ENCODE peak calls at places on chromosomes 11 and 22, in ten cellular contexts. Z is SK-N-SH; J is right lobe of liver; S is stomach; R is AG04450; P is dorsolateral prefrontal cortex; L is SJCRH30; K is GM23338; B is naive thymus-derived CD4-positive, alpha-beta T cell; X is neuronal stem cell. I is an unnamed sample.

GRCh38 chr22:47053865-47054185 is 291.4 kb downstream of the TBC1D22A start:
- DNase-seq in Z (no peak), J (no peak), S (no peak), R (peak), P (no peak), L (no peak), K (no peak), B (no peak), X (no peak), I (no peak)

GRCh38 chr11:114416441-114416928 is 16.0 kb downstream of the RBM7 start:
- DNase-seq in Z (no peak), J (no peak), S (no peak), R (no peak), P (no peak), L (no peak), K (no peak), B (no peak), X (no peak), I (no peak)

GRCh38 chr11:134050541-134051383 is 18.1 kb upstream of the JAM3 start:
- DNase-seq in Z (peak), J (peak), S (peak), R (no peak), P (peak), L (peak), K (peak), B (peak), X (peak), I (peak)

GRCh38 chr11:74615988-74616387 is 23.6 kb downstream of the POLD3 start:
- DNase-seq in Z (no peak), J (no peak), S (no peak), R (no peak), P (no peak), L (no peak), K (no peak), B (no peak), X (no peak), I (no peak)

GRCh38 chr22:47245786-47246185 is 483.3 kb downstream of the TBC1D22A start:
- DNase-seq in Z (no peak), J (no peak), S (no peak), R (no peak), P (no peak), L (no peak), K (no peak), B (no peak), X (no peak), I (no peak)

GRCh38 chr11:61763930-61764605 is 11.6 kb downstream of the MYRF start:
- DNase-seq in Z (no peak), J (no peak), S (no peak), R (no peak), P (no peak), L (no peak), K (no peak), B (no peak), X (no peak), I (no peak)

GRCh38 chr11:100726709-100727108 is 39.6 kb downstream of the ARHGAP42 start:
- DNase-seq in Z (no peak), J (no peak), S (no peak), R (no peak), P (no peak), L (no peak), K (peak), B (no peak), X (no peak), I (no peak)

GRCh38 chr11:104609297-104609696 is 289.0 kb downstream of the CASP12 start:
- DNase-seq in Z (peak), J (no peak), S (no peak), R (peak), P (no peak), L (no peak), K (peak), B (no peak), X (peak), I (peak)

GRCh38 chr22:41989246-41989645 is 9.3 kb upstream of the WBP2NL start:
- DNase-seq in Z (no peak), J (peak), S (no peak), R (no peak), P (no peak), L (no peak), K (no peak), B (no peak), X (no peak), I (no peak)

GRCh38 chr11:25876456-25876965 is 455.4 kb upstream of the ANO3 start:
- DNase-seq in Z (no peak), J (no peak), S (no peak), R (no peak), P (no peak), L (no peak), K (peak), B (no peak), X (no peak), I (no peak)

GRCh38 chr22:37927129-37927936 is 21.2 kb downstream of the MICALL1 start:
- DNase-seq in Z (peak), J (no peak), S (no peak), R (no peak), P (no peak), L (no peak), K (no peak), B (no peak), X (no peak), I (no peak)

GRCh38 chr11:87454246-87454645 is 416.5 kb downstream of the TMEM135 start:
- DNase-seq in Z (peak), J (no peak), S (peak), R (no peak), P (peak), L (peak), K (no peak), B (no peak), X (no peak), I (no peak)

GRCh38 chr11:126175261-126175885 is 36.1 kb downstream of the RPUSD4 start:
- DNase-seq in Z (no peak), J (peak), S (no peak), R (no peak), P (no peak), L (no peak), K (no peak), B (no peak), X (no peak), I (no peak)

GRCh38 chr11:69796063-69796462 is 20.9 kb upstream of the FGF4 start:
- DNase-seq in Z (no peak), J (no peak), S (no peak), R (no peak), P (no peak), L (no peak), K (no peak), B (no peak), X (no peak), I (no peak)

GRCh38 chr11:124961972-124962609 is 8.1 kb downstream of the CCDC15 start:
- DNase-seq in Z (peak), J (no peak), S (no peak), R (peak), P (no peak), L (no peak), K (peak), B (no peak), X (peak), I (peak)

DNA sequence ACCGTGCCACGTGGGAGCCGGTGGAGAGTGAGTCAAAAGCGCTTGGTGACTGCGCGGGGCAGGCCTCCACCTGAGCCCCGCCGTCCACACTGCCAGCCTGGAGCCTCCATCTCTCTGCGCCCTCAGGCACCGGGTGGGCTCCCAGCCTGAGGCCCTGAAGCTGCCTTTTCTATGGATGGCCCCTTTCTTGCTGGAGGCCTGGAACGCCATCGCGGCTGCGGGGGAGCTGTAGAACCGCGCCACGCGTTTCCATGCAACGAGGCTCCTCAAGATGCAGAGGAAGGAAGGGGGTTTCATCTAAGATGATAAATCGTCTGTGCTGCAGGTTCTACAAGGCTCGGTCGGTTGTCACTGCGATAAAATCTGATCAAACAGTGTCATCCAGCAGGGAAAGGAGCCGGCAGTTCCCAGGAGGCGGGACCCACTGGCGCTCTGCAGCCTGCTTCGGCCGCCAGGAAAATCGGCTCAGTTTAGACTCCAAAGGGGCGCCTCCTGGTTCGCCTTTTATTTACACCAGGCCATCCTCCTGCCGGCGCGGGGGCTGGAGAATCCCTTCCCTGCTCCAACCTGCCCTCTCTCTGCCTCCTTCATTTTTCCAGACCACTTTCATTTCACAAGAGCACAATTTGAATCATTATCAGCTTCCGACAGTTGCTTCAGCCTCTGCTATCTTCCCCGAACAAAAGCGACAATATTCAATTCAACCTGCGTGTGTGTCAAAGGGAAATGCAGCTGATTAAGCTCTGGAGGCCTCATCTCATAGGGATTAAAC is 624.4 kb downstream of the BRD1 start:
- DNase-seq in Z (peak), J (peak), S (peak), R (no peak), P (peak), L (peak), K (no peak), B (peak), X (no peak), I (no peak)
- H3K27ac ChIP-seq in Z (no peak), J (no peak), S (no peak), R (no peak), P (no peak), L (no peak), K (no peak), B (no peak), X (no peak), I (no peak)

GRCh38 chr11:59008942-59009341 is 69.7 kb downstream of the GLYATL1 start:
- DNase-seq in Z (no peak), J (no peak), S (peak), R (no peak), P (no peak), L (no peak), K (no peak), B (no peak), X (no peak), I (no peak)

GRCh38 chr11:59011672-59012071 is 72.4 kb downstream of the GLYATL1 start:
- DNase-seq in Z (no peak), J (no peak), S (no peak), R (no peak), P (no peak), L (no peak), K (peak), B (no peak), X (peak), I (no peak)

GRCh38 chr11:59012106-59012941 is 73.0 kb downstream of the GLYATL1 start:
- DNase-seq in Z (no peak), J (no peak), S (no peak), R (no peak), P (no peak), L (no peak), K (no peak), B (no peak), X (no peak), I (no peak)

GRCh38 chr11:59009661-59010060 is 70.4 kb downstream of the GLYATL1 start:
- DNase-seq in Z (no peak), J (no peak), S (no peak), R (no peak), P (no peak), L (no peak), K (no peak), B (no peak), X (no peak), I (no peak)

DNA sequence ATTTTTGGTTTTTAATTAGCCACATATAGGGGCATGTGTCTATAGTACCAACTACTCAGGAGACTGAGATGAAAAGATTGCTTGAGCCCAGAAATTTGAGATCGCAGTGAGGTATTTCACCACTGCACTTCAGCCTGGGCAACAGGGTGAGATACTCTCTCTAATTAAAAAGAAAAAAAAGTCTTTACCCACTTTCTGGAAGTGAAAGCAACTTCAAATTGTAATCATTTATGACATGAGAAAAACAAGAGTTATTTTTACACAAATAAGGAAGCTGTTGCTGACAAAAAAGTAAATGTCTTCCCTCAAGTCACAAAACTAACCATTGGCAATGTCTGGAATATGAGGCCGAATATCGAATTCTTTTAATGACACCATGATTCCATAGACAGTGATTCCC is 71.4 kb downstream of the GLYATL1 start:
- DNase-seq in Z (no peak), J (no peak), S (no peak), R (no peak), P (no peak), L (no peak), K (no peak), B (no peak), X (no peak), I (no peak)
- H3K27ac ChIP-seq in Z (no peak), J (no peak), S (no peak), R (no peak), P (no peak), L (no peak), K (no peak), B (no peak), X (no peak), I (no peak)

DNA sequence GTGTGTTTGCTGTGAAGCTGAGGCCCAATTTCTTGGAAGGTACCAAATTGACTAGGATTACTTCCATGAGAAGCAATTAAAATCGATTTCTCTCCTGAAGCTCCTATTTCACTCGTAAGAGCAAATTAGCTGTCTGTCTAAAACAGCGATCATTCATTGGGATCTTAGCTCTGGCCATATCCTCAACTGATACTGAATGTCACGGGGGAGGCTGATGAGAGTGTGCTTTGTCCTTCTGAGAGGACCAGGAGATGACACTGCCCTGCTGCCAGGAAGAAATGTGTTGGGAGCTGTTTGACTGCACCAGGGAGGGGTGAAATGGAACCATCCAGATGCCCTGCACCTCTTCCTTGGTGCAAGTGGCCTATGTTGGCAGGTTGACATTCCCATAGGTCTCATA is 24.7 kb downstream of the USH1C start:
- DNase-seq in Z (no peak), J (no peak), S (no peak), R (no peak), P (peak), L (no peak), K (no peak), B (no peak), X (no peak), I (no peak)
- H3K27ac ChIP-seq in Z (no peak), J (no peak), S (no peak), R (no peak), P (peak), L (no peak), K (no peak), B (no peak), X (no peak), I (no peak)

DNA sequence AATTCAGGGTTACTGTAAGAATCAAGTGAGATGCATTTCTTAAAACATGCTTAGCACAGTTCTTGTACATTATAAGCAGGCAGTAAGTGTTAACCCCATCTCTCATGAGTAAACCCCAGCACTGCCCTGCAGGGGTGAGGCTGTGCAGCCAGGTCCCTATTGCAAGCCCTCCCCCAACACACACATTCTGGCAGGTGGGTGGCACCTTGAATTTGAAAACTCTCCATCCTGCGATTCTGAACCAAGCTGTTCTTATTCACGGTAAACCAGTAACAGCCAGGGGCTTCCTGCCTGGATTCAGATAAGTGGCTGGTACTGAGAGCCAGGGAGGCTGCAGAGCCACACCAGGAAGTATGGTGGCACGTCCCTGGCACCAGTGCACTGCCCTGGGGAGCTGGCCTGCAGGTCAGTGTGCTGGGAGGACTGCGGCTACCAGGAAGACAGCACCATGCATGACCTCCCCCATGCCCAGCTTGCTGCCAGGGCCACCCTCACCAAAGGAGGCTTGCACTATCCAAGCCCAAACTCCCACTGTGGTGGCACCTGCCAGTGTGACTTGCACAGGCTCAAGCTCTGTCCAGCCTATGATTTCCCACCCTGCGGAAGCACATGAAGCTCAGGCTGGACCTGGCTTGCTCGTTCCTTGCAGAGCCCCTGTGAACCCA is 88.0 kb downstream of the MICAL2 start:
- DNase-seq in Z (no peak), J (no peak), S (peak), R (no peak), P (no peak), L (no peak), K (no peak), B (no peak), X (no peak), I (no peak)
- H3K27ac ChIP-seq in Z (no peak), J (no peak), S (peak), R (no peak), P (no peak), L (no peak), K (no peak), B (peak), X (no peak), I (no peak)

GRCh38 chr11:3058753-3059664 is 1.8 kb upstream of the CARS1 start:
- DNase-seq in Z (no peak), J (no peak), S (no peak), R (peak), P (no peak), L (no peak), K (peak), B (no peak), X (no peak), I (no peak)
- H3K27ac ChIP-seq in Z (no peak), J (no peak), S (no peak), R (peak), P (no peak), L (no peak), K (no peak), B (no peak), X (no peak), I (no peak)

DNA sequence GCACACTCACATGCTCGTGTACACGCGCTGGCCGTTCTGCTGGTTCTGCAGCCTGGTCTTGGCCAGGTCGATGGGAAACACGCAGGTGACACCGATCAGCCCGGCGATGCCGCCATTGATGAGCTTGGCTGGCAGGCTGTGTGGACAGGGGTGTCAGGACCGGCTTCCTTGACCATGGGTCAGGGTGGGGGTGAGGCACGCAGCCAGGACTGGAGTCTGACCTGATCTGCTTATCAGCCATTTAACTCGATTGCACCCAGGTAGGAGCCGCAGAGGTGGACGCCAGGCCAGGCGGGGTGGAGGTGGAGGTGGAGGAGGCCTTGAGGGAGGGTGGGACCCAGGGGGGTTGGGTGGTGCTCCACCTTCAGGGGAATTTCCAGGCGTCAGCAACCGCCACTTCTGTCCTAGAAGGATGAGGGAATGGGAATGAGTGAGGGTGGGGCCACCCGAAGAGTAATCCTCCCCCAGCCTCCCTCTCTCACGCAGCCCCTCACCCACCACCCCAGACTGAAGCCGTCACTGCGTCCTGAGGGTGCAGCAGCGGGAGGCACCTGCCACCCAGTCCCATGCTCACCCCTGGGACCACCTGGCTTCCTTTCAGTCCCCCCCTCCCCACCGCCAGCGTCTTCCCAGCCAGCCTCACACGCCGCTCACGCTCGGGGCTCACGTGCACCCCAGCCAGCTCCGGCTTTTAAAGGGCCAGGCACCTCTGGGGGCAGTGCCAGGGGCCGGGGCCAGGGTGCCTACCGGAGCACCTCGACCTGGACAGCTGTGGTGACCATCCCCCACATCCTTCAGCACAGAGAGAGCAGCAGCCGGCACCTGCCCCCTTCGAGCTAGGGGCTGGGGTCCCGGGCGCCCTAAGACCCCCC is 3.1 kb downstream of the SLC25A22 start:
- DNase-seq in Z (no peak), J (peak), S (peak), R (no peak), P (no peak), L (peak), K (no peak), B (no peak), X (no peak), I (peak)
- H3K27ac ChIP-seq in Z (no peak), J (peak), S (peak), R (no peak), P (peak), L (peak), K (peak), B (no peak), X (no peak), I (peak)